ENCODE peak calls at places on chromosomes 5 and 9, in eight cellular contexts. One of them, this sample, is unnamed.

GRCh38 chr5:163498886-163499285 is 6.5 kb upstream of the MAT2B start:
- DNase-seq in lower leg skin: no peak
- DNase-seq in stomach: no peak
- DNase-seq in left ventricle myocardium inferior: no peak
- DNase-seq in astrocyte: peak
- DNase-seq in A549: no peak
- DNase-seq in CD8-positive, alpha-beta T cell: no peak
- DNase-seq in tibial artery: no peak
- DNase-seq in this sample: no peak

GRCh38 chr9:2336055-2336454 is 285.5 kb upstream of the VLDLR start:
- DNase-seq in A549: peak
- DNase-seq in lower leg skin: no peak
- DNase-seq in astrocyte: no peak
- DNase-seq in tibial artery: no peak
- DNase-seq in left ventricle myocardium inferior: no peak
- DNase-seq in CD8-positive, alpha-beta T cell: no peak
- DNase-seq in stomach: no peak
- DNase-seq in this sample: peak

GRCh38 chr5:158119852-158120708 is 261.1 kb upstream of the CLINT1 start:
- DNase-seq in lower leg skin: no peak
- DNase-seq in tibial artery: no peak
- DNase-seq in astrocyte: peak
- DNase-seq in CD8-positive, alpha-beta T cell: no peak
- DNase-seq in left ventricle myocardium inferior: no peak
- DNase-seq in A549: no peak
- DNase-seq in stomach: no peak
- DNase-seq in this sample: peak

GRCh38 chr9:16899611-16900010 is 29.1 kb upstream of the BNC2 start:
- DNase-seq in lower leg skin: no peak
- DNase-seq in astrocyte: peak
- DNase-seq in A549: no peak
- DNase-seq in CD8-positive, alpha-beta T cell: no peak
- DNase-seq in left ventricle myocardium inferior: no peak
- DNase-seq in stomach: no peak
- DNase-seq in tibial artery: no peak
- DNase-seq in this sample: peak

GRCh38 chr5:106522296-106522695 is 1148.4 kb downstream of the EFNA5 start:
- DNase-seq in stomach: no peak
- DNase-seq in A549: peak
- DNase-seq in left ventricle myocardium inferior: no peak
- DNase-seq in tibial artery: no peak
- DNase-seq in astrocyte: no peak
- DNase-seq in CD8-positive, alpha-beta T cell: no peak
- DNase-seq in lower leg skin: no peak
- DNase-seq in this sample: no peak

GRCh38 chr9:130189840-130190239 is 17.6 kb downstream of the NCS1 start:
- DNase-seq in lower leg skin: no peak
- DNase-seq in A549: no peak
- DNase-seq in CD8-positive, alpha-beta T cell: no peak
- DNase-seq in astrocyte: peak
- DNase-seq in stomach: no peak
- DNase-seq in tibial artery: no peak
- DNase-seq in left ventricle myocardium inferior: no peak
- DNase-seq in this sample: peak

GRCh38 chr9:129617167-129617566 is 3.7 kb downstream of the C9orf50 start:
- DNase-seq in lower leg skin: no peak
- DNase-seq in astrocyte: peak
- DNase-seq in stomach: no peak
- DNase-seq in A549: peak
- DNase-seq in CD8-positive, alpha-beta T cell: no peak
- DNase-seq in tibial artery: no peak
- DNase-seq in left ventricle myocardium inferior: no peak
- DNase-seq in this sample: peak

GRCh38 chr9:1273859-1274258 is 223.7 kb downstream of the DMRT2 start:
- DNase-seq in A549: no peak
- DNase-seq in left ventricle myocardium inferior: no peak
- DNase-seq in CD8-positive, alpha-beta T cell: no peak
- DNase-seq in astrocyte: no peak
- DNase-seq in tibial artery: no peak
- DNase-seq in stomach: no peak
- DNase-seq in lower leg skin: no peak
- DNase-seq in this sample: no peak

GRCh38 chr5:75446068-75446467 is 65.4 kb downstream of the CERT1 start:
- DNase-seq in left ventricle myocardium inferior: no peak
- DNase-seq in lower leg skin: no peak
- DNase-seq in tibial artery: no peak
- DNase-seq in CD8-positive, alpha-beta T cell: no peak
- DNase-seq in A549: no peak
- DNase-seq in stomach: no peak
- DNase-seq in astrocyte: no peak
- DNase-seq in this sample: no peak

GRCh38 chr9:14347408-14348224 is 33.7 kb upstream of the NFIB start:
- DNase-seq in stomach: no peak
- DNase-seq in left ventricle myocardium inferior: peak
- DNase-seq in CD8-positive, alpha-beta T cell: no peak
- DNase-seq in astrocyte: no peak
- DNase-seq in A549: peak
- DNase-seq in lower leg skin: no peak
- DNase-seq in tibial artery: peak
- DNase-seq in this sample: peak

GRCh38 chr5:154709368-154710305 is 45.5 kb upstream of the LARP1 start:
- DNase-seq in A549: no peak
- DNase-seq in CD8-positive, alpha-beta T cell: no peak
- DNase-seq in tibial artery: no peak
- DNase-seq in stomach: no peak
- DNase-seq in left ventricle myocardium inferior: no peak
- DNase-seq in astrocyte: no peak
- DNase-seq in lower leg skin: no peak
- DNase-seq in this sample: peak

GRCh38 chr5:141508808-141509611 is 20.1 kb downstream of the PCDHGC5 start:
- DNase-seq in A549: no peak
- DNase-seq in stomach: no peak
- DNase-seq in tibial artery: peak
- DNase-seq in left ventricle myocardium inferior: peak
- DNase-seq in astrocyte: peak
- DNase-seq in lower leg skin: peak
- DNase-seq in CD8-positive, alpha-beta T cell: no peak
- DNase-seq in this sample: peak

GRCh38 chr5:10073705-10074104 is 176.0 kb downstream of the ATPSCKMT start:
- DNase-seq in CD8-positive, alpha-beta T cell: no peak
- DNase-seq in left ventricle myocardium inferior: no peak
- DNase-seq in astrocyte: no peak
- DNase-seq in A549: no peak
- DNase-seq in stomach: no peak
- DNase-seq in tibial artery: no peak
- DNase-seq in lower leg skin: no peak
- DNase-seq in this sample: no peak

GRCh38 chr9:97529363-97530076 is 28.1 kb downstream of the TMOD1 start:
- DNase-seq in CD8-positive, alpha-beta T cell: no peak
- DNase-seq in tibial artery: peak
- DNase-seq in A549: peak
- DNase-seq in lower leg skin: no peak
- DNase-seq in stomach: no peak
- DNase-seq in astrocyte: no peak
- DNase-seq in left ventricle myocardium inferior: peak
- DNase-seq in this sample: peak

GRCh38 chr9:121304707-121305106 is 36.7 kb downstream of the GSN start:
- DNase-seq in stomach: no peak
- DNase-seq in A549: no peak
- DNase-seq in left ventricle myocardium inferior: no peak
- DNase-seq in tibial artery: no peak
- DNase-seq in astrocyte: no peak
- DNase-seq in CD8-positive, alpha-beta T cell: no peak
- DNase-seq in lower leg skin: no peak
- DNase-seq in this sample: no peak

GRCh38 chr9:18520395-18520794 is 46.4 kb downstream of the ADAMTSL1 start:
- DNase-seq in left ventricle myocardium inferior: no peak
- DNase-seq in A549: no peak
- DNase-seq in CD8-positive, alpha-beta T cell: no peak
- DNase-seq in tibial artery: no peak
- DNase-seq in stomach: no peak
- DNase-seq in lower leg skin: no peak
- DNase-seq in astrocyte: peak
- DNase-seq in this sample: peak

GRCh38 chr9:33719581-33720374 is 75.6 kb upstream of the PRSS3 start:
- DNase-seq in astrocyte: no peak
- DNase-seq in tibial artery: no peak
- DNase-seq in A549: peak
- DNase-seq in left ventricle myocardium inferior: peak
- DNase-seq in CD8-positive, alpha-beta T cell: peak
- DNase-seq in stomach: peak
- DNase-seq in lower leg skin: no peak
- DNase-seq in this sample: no peak

GRCh38 chr5:143775258-143775657 is 36.7 kb upstream of the HMHB1 start:
- DNase-seq in left ventricle myocardium inferior: no peak
- DNase-seq in tibial artery: no peak
- DNase-seq in A549: peak
- DNase-seq in CD8-positive, alpha-beta T cell: no peak
- DNase-seq in stomach: no peak
- DNase-seq in astrocyte: peak
- DNase-seq in lower leg skin: no peak
- DNase-seq in this sample: peak

DNA sequence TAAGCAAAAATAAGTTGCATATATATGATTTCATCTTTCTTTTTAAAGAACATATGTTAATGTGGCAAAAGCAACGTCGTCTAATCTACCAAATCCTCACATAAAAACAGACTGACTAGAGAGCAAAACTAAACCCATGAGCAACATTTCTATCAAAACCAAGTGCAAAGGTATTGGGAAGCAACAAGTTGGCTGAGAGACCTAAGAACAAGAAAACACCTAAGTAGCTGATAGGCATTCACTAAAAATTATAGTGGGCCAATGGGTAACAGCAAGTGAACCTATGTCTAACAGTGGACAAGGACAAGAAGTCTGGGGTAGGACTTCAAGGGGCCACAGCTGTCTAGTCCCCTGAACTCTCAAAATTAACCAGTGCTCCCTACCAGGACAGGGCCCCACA is 130.1 kb downstream of the SIL1 start:
- DNase-seq in tibial artery: no peak
- DNase-seq in left ventricle myocardium inferior: no peak
- DNase-seq in lower leg skin: no peak
- DNase-seq in astrocyte: no peak
- DNase-seq in CD8-positive, alpha-beta T cell: no peak
- DNase-seq in A549: no peak
- DNase-seq in stomach: no peak
- DNase-seq in this sample: no peak
- H3K4me3 ChIP-seq in tibial artery: no peak
- H3K4me3 ChIP-seq in left ventricle myocardium inferior: no peak
- H3K4me3 ChIP-seq in lower leg skin: no peak
- H3K4me3 ChIP-seq in astrocyte: no peak
- H3K4me3 ChIP-seq in CD8-positive, alpha-beta T cell: no peak
- H3K4me3 ChIP-seq in A549: no peak
- H3K4me3 ChIP-seq in stomach: no peak
- H3K4me3 ChIP-seq in this sample: no peak

GRCh38 chr9:37364136-37364535 is 58.4 kb upstream of the GRHPR start:
- DNase-seq in lower leg skin: no peak
- DNase-seq in A549: no peak
- DNase-seq in CD8-positive, alpha-beta T cell: no peak
- DNase-seq in left ventricle myocardium inferior: no peak
- DNase-seq in astrocyte: no peak
- DNase-seq in stomach: no peak
- DNase-seq in tibial artery: no peak
- DNase-seq in this sample: no peak

GRCh38 chr9:37369671-37370070 is 52.8 kb upstream of the GRHPR start:
- DNase-seq in tibial artery: no peak
- DNase-seq in lower leg skin: no peak
- DNase-seq in CD8-positive, alpha-beta T cell: no peak
- DNase-seq in stomach: no peak
- DNase-seq in A549: no peak
- DNase-seq in left ventricle myocardium inferior: no peak
- DNase-seq in astrocyte: no peak
- DNase-seq in this sample: no peak

GRCh38 chr9:37363124-37363523 is 59.4 kb upstream of the GRHPR start:
- DNase-seq in CD8-positive, alpha-beta T cell: no peak
- DNase-seq in astrocyte: no peak
- DNase-seq in lower leg skin: no peak
- DNase-seq in A549: no peak
- DNase-seq in stomach: no peak
- DNase-seq in left ventricle myocardium inferior: no peak
- DNase-seq in tibial artery: no peak
- DNase-seq in this sample: no peak

GRCh38 chr9:37362430-37362829 is 60.1 kb upstream of the GRHPR start:
- DNase-seq in CD8-positive, alpha-beta T cell: no peak
- DNase-seq in lower leg skin: no peak
- DNase-seq in A549: no peak
- DNase-seq in tibial artery: no peak
- DNase-seq in left ventricle myocardium inferior: no peak
- DNase-seq in astrocyte: no peak
- DNase-seq in stomach: no peak
- DNase-seq in this sample: no peak

DNA sequence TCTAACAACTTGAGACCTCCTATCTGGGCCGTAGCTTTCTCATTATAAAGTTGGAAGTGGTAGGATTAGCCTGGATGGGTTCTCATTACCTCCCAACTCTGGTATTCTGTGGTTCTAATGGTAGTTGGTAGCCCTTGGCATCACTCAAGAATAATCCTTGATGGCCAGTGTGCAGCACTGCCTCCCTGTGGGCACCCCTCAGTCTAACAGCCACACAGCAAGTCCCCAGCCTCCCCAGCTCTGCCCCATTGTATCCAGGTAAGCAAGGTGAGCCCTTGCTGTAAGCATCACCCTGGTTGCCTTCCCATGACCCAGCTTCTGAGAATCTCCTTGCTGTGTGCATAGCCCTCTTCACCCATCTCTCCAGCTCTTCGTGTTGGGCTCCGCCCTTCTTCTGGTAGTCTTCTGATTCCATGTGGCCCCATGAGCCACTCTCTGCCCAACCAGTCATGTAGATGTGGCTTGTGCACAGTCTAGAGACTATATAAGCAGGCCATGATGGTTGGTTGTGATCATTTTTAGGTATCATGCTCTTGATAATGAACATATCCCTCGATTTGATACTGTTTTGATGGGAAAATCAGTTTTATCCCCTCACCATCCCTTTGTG is 57.6 kb upstream of the GRHPR start:
- DNase-seq in A549: peak
- DNase-seq in CD8-positive, alpha-beta T cell: peak
- DNase-seq in stomach: no peak
- DNase-seq in astrocyte: no peak
- DNase-seq in left ventricle myocardium inferior: no peak
- DNase-seq in tibial artery: no peak
- DNase-seq in lower leg skin: no peak
- DNase-seq in this sample: no peak
- TF ChIP-seq CTCF in A549: no peak
- TF ChIP-seq CTCF in CD8-positive, alpha-beta T cell: no peak
- TF ChIP-seq CTCF in stomach: no peak
- TF ChIP-seq CTCF in astrocyte: no peak
- TF ChIP-seq CTCF in left ventricle myocardium inferior: no peak
- TF ChIP-seq CTCF in tibial artery: no peak
- TF ChIP-seq CTCF in lower leg skin: no peak
- TF ChIP-seq CTCF in this sample: peak

GRCh38 chr9:95047452-95048224 is 269.9 kb downstream of the FANCC start:
- DNase-seq in A549: no peak
- DNase-seq in left ventricle myocardium inferior: no peak
- DNase-seq in stomach: no peak
- DNase-seq in tibial artery: no peak
- DNase-seq in CD8-positive, alpha-beta T cell: no peak
- DNase-seq in lower leg skin: no peak
- DNase-seq in astrocyte: no peak
- DNase-seq in this sample: no peak
- H3K4me3 ChIP-seq in A549: peak
- H3K4me3 ChIP-seq in left ventricle myocardium inferior: peak
- H3K4me3 ChIP-seq in stomach: peak
- H3K4me3 ChIP-seq in tibial artery: peak
- H3K4me3 ChIP-seq in CD8-positive, alpha-beta T cell: no peak
- H3K4me3 ChIP-seq in lower leg skin: no peak
- H3K4me3 ChIP-seq in astrocyte: peak
- H3K4me3 ChIP-seq in this sample: peak

GRCh38 chr9:86637515-86637914 is 283.3 kb upstream of the TUT7 start:
- DNase-seq in CD8-positive, alpha-beta T cell: no peak
- DNase-seq in tibial artery: no peak
- DNase-seq in A549: peak
- DNase-seq in stomach: peak
- DNase-seq in lower leg skin: no peak
- DNase-seq in astrocyte: peak
- DNase-seq in left ventricle myocardium inferior: peak
- DNase-seq in this sample: peak
- TF ChIP-seq CTCF in CD8-positive, alpha-beta T cell: no peak
- TF ChIP-seq CTCF in tibial artery: peak
- TF ChIP-seq CTCF in A549: peak
- TF ChIP-seq CTCF in stomach: no peak
- TF ChIP-seq CTCF in lower leg skin: no peak
- TF ChIP-seq CTCF in astrocyte: peak
- TF ChIP-seq CTCF in left ventricle myocardium inferior: peak
- TF ChIP-seq CTCF in this sample: peak